ENCODE peak calls at places on chromosomes 3 and 15, in six cellular contexts. H, N, F, B, C and M are unnamed samples.

GRCh38 chr15:78052545-78052944 is 25.0 kb downstream of the TBC1D2B start:
- ATAC-seq in H (no peak), N (no peak), F (no peak), B (no peak), C (no peak), M (no peak)

GRCh38 chr3:196835081-196835480 is 32.6 kb upstream of the SENP5 start:
- ATAC-seq in H (no peak), N (peak; percentile 86), F (peak; percentile 31), B (no peak), C (no peak), M (no peak)

GRCh38 chr3:188207941-188208750 is 54.2 kb downstream of the LPP start:
- ATAC-seq in H (no peak), N (no peak), F (no peak), B (no peak), C (no peak), M (no peak)

GRCh38 chr3:155101398-155101797 is 21.3 kb downstream of the MME start:
- ATAC-seq in H (no peak), N (no peak), F (no peak), B (no peak), C (no peak), M (no peak)

GRCh38 chr15:56236197-56236596 is 7.5 kb downstream of the RFX7 start:
- ATAC-seq in H (no peak), N (peak; percentile 48), F (no peak), B (no peak), C (no peak), M (no peak)

GRCh38 chr3:111032677-111033076 is 38.9 kb upstream of the NECTIN3 start:
- ATAC-seq in H (no peak), N (no peak), F (no peak), B (no peak), C (no peak), M (no peak)

GRCh38 chr3:168581718-168582332 is 486.1 kb upstream of the GOLIM4 start:
- ATAC-seq in H (no peak), N (peak; percentile 70), F (no peak), B (no peak), C (no peak), M (no peak)

GRCh38 chr3:108287146-108287545 is 9.2 kb upstream of the HHLA2 start:
- ATAC-seq in H (no peak), N (peak; percentile 98), F (no peak), B (no peak), C (no peak), M (no peak)

GRCh38 chr3:126782554-126782953 is 78.5 kb downstream of the CHCHD6 start:
- ATAC-seq in H (peak; percentile 96), N (no peak), F (no peak), B (no peak), C (peak; percentile 79), M (peak; percentile 77)

GRCh38 chr15:72932461-72932860 is 119.8 kb upstream of the NEO1 start:
- ATAC-seq in H (no peak), N (no peak), F (no peak), B (no peak), C (no peak), M (no peak)

GRCh38 chr15:39167114-39168058 is 413.5 kb upstream of the THBS1 start:
- ATAC-seq in H (no peak), N (no peak), F (no peak), B (no peak), C (no peak), M (peak; percentile 76)

GRCh38 chr3:14867936-14868570 is 49.3 kb downstream of the FGD5 start:
- ATAC-seq in H (no peak), N (no peak), F (peak; percentile 20), B (no peak), C (no peak), M (no peak)

GRCh38 chr15:73631915-73632669 is 1.1 kb downstream of the NPTN start:
- ATAC-seq in H (peak; percentile 16), N (no peak), F (peak; percentile 5), B (peak; percentile 6), C (peak; percentile 3), M (peak; percentile 42)

GRCh38 chr3:40173291-40173710 is 136.2 kb upstream of the EIF1B start:
- ATAC-seq in H (no peak), N (no peak), F (no peak), B (no peak), C (no peak), M (no peak)

GRCh38 chr3:11534783-11535081 is 109.0 kb downstream of the VGLL4 start:
- ATAC-seq in H (no peak), N (no peak), F (no peak), B (no peak), C (no peak), M (no peak)

GRCh38 chr3:19937459-19938362 is 3.7 kb upstream of the EFHB start:
- ATAC-seq in H (peak; percentile 49), N (peak; percentile 40), F (peak; percentile 60), B (peak; percentile 71), C (no peak), M (no peak)

GRCh38 chr15:100073982-100074381 is 267.8 kb downstream of the ADAMTS17 start:
- ATAC-seq in H (no peak), N (no peak), F (no peak), B (no peak), C (no peak), M (no peak)

GRCh38 chr15:81923561-81924350 is 122.1 kb downstream of the MEX3B start:
- ATAC-seq in H (no peak), N (no peak), F (no peak), B (no peak), C (no peak), M (no peak)

GRCh38 chr3:188889070-188889491 is 282.7 kb upstream of the TPRG1 start:
- ATAC-seq in H (no peak), N (no peak), F (no peak), B (no peak), C (no peak), M (no peak)

GRCh38 chr15:85172846-85173490 is 191.3 kb downstream of the PDE8A start:
- ATAC-seq in H (no peak), N (no peak), F (no peak), B (peak; percentile 53), C (no peak), M (no peak)

GRCh38 chr3:13210221-13210975 is 137.2 kb upstream of the IQSEC1 start:
- ATAC-seq in H (no peak), N (no peak), F (no peak), B (no peak), C (no peak), M (no peak)

GRCh38 chr3:187821616-187822317 is 76.5 kb upstream of the BCL6 start:
- ATAC-seq in H (no peak), N (no peak), F (no peak), B (no peak), C (no peak), M (no peak)

GRCh38 chr3:114756506-114757279 is 390.4 kb downstream of the ZBTB20 start:
- ATAC-seq in H (no peak), N (peak; percentile 84), F (no peak), B (no peak), C (no peak), M (peak; percentile 82)

GRCh38 chr15:71647479-71647792 is 162.9 kb upstream of the NR2E3 start:
- ATAC-seq in H (no peak), N (no peak), F (no peak), B (no peak), C (no peak), M (peak; percentile 86)

GRCh38 chr15:53808058-53808703 is 48.7 kb upstream of the WDR72 start:
- ATAC-seq in H (peak; percentile 39), N (peak; percentile 73), F (peak; percentile 50), B (no peak), C (no peak), M (no peak)

DNA sequence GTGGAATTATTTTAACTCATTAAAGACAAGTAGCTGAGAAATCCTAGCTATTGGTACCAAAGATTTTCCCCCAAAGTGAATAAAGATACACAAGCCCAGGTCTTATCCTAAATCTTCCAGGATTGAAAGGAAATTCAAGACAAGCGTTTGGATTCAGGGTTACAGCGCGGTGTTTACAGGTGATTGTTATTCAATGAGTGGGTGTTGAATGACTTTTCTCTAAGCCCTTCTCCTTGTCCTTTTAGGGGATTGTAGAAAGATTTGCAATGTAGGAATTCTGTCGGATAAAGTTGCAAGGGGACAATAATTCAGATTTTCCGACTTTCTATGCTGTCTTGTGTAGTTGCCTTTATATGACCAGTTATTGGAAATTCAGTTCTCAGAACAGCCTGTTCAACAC is 57.2 kb downstream of the USP13 start:
- ATAC-seq in H (no peak), N (no peak), F (no peak), B (no peak), C (no peak), M (no peak)
- TF ChIP-seq EP300 in H (no peak), N (no peak), F (no peak), B (no peak), C (no peak), M (no peak)

DNA sequence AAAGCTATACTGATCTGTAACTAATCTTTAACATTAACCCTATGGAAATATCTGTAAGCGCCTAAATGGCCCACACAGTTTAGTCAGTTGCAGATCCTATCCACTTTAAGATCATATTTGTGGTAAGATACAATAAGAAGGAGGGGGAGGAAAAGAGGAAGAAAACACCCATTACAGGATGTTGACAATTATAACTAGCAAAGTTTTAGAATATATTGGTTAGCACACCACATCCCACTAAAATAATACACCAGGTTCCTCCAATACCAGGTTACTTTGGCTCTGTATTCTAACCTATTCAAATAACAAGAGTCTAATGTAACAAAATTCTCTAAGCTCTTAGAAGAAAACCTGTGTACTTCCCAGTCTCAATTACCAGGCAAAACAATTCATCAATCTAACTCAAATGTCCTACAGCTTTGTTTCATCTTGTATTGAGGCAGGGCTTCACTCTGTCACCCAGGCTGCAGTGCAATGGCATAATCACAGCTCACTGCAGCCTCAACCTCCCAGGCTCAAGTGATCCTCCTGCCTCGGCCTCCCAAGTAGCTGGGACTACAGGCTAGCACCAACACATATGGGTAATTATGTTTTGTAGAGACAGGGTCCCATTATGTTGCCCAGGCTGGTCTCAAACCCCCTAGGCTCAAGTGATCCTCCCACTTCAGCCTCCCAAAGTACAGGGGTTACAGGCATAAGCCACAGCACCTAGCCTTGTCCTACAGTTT is 4.2 kb downstream of the SLC4A7 start:
- ATAC-seq in H (no peak), N (no peak), F (no peak), B (no peak), C (no peak), M (no peak)
- H3K4me3 ChIP-seq in H (no peak overlapping the region), N (peak overlapping the region; percentile 28), F (no peak overlapping the region), B (no peak overlapping the region), C (no peak overlapping the region), M (no peak overlapping the region)

GRCh38 chr3:51381333-51381705 is 3.8 kb upstream of the MANF start:
- ATAC-seq in H (no peak), N (no peak), F (no peak), B (no peak), C (no peak), M (no peak)

GRCh38 chr3:51378726-51379125 is 6.4 kb upstream of the MANF start:
- ATAC-seq in H (no peak), N (no peak), F (no peak), B (no peak), C (no peak), M (no peak)

GRCh38 chr3:51380601-51381332 is 4.3 kb upstream of the MANF start:
- ATAC-seq in H (no peak), N (no peak), F (no peak), B (no peak), C (no peak), M (no peak)

GRCh38 chr3:51379301-51379700 is 5.8 kb upstream of the MANF start:
- ATAC-seq in H (no peak), N (no peak), F (no peak), B (no peak), C (no peak), M (no peak)

GRCh38 chr3:51379746-51380330 is 5.3 kb upstream of the MANF start:
- ATAC-seq in H (no peak), N (no peak), F (no peak), B (no peak), C (no peak), M (no peak)
- H3K4me1 ChIP-seq in H (peaks cover 8% of the 10 kb centered on the region), N (peaks cover 9% of the 10 kb centered on the region), F (peaks cover 19% of the 10 kb centered on the region), B (no peaks in the 10 kb centered on the region), C (peaks cover 9% of the 10 kb centered on the region), M (peaks cover 5% of the 10 kb centered on the region)

GRCh38 chr3:4953119-4953518 is 26.1 kb upstream of the BHLHE40 start:
- ATAC-seq in H (no peak), N (no peak), F (peak; percentile 62), B (peak; percentile 27), C (no peak), M (no peak)
- TF ChIP-seq EP300 in H (no peak), N (no peak), F (no peak), B (no peak), C (no peak), M (no peak)